ENCODE peak calls at places on chromosomes 5 and 9, in five cellular contexts. One of them, this sample, is unnamed.

GRCh38 chr5:95713960-95714710 is 17.0 kb upstream of the RHOBTB3 start:
- DNase-seq in GM12878: no peak
- DNase-seq in HepG2: no peak
- DNase-seq in K562: no peak
- DNase-seq in SK-N-SH: no peak
- DNase-seq in this sample: peak

GRCh38 chr9:9142001-9142400 is 1342.4 kb upstream of the DMAC1 start:
- DNase-seq in HepG2: no peak
- DNase-seq in GM12878: no peak
- DNase-seq in SK-N-SH: no peak
- DNase-seq in K562: no peak
- DNase-seq in this sample: no peak

GRCh38 chr5:154243736-154244135 is 53.2 kb downstream of the GALNT10 start:
- DNase-seq in SK-N-SH: no peak
- DNase-seq in GM12878: no peak
- DNase-seq in HepG2: no peak
- DNase-seq in K562: no peak
- DNase-seq in this sample: no peak

GRCh38 chr9:70315389-70315788 is 56.6 kb downstream of the SMC5 start:
- DNase-seq in HepG2: no peak
- DNase-seq in GM12878: no peak
- DNase-seq in K562: no peak
- DNase-seq in SK-N-SH: no peak
- DNase-seq in this sample: no peak

GRCh38 chr5:14983666-14984441 is 112.3 kb upstream of the ANKH start:
- DNase-seq in K562: no peak
- DNase-seq in SK-N-SH: no peak
- DNase-seq in HepG2: no peak
- DNase-seq in GM12878: no peak
- DNase-seq in this sample: no peak

GRCh38 chr5:111618644-111619271 is 106.4 kb upstream of the STARD4 start:
- DNase-seq in HepG2: no peak
- DNase-seq in K562: no peak
- DNase-seq in SK-N-SH: no peak
- DNase-seq in GM12878: no peak
- DNase-seq in this sample: no peak

GRCh38 chr9:92393686-92394085 is 10.7 kb downstream of the OGN start:
- DNase-seq in K562: no peak
- DNase-seq in SK-N-SH: no peak
- DNase-seq in GM12878: no peak
- DNase-seq in HepG2: no peak
- DNase-seq in this sample: no peak

GRCh38 chr5:117065161-117065560 is 490.5 kb upstream of the SEMA6A start:
- DNase-seq in GM12878: no peak
- DNase-seq in HepG2: no peak
- DNase-seq in K562: no peak
- DNase-seq in SK-N-SH: no peak
- DNase-seq in this sample: no peak

GRCh38 chr9:133188006-133188842 is 20.8 kb downstream of the OBP2B start:
- DNase-seq in HepG2: peak
- DNase-seq in SK-N-SH: peak
- DNase-seq in K562: peak
- DNase-seq in GM12878: no peak
- DNase-seq in this sample: no peak

GRCh38 chr9:1994180-1994579 is 21.0 kb upstream of the SMARCA2 start:
- DNase-seq in K562: no peak
- DNase-seq in HepG2: no peak
- DNase-seq in GM12878: no peak
- DNase-seq in SK-N-SH: no peak
- DNase-seq in this sample: no peak

GRCh38 chr9:108761530-108762347 is 94.0 kb downstream of the ACTL7B start:
- DNase-seq in SK-N-SH: peak
- DNase-seq in HepG2: peak
- DNase-seq in K562: peak
- DNase-seq in GM12878: no peak
- DNase-seq in this sample: no peak

GRCh38 chr5:154400678-154401077 is 45.1 kb upstream of the SAP30L start:
- DNase-seq in K562: no peak
- DNase-seq in SK-N-SH: no peak
- DNase-seq in HepG2: no peak
- DNase-seq in GM12878: no peak
- DNase-seq in this sample: no peak

GRCh38 chr9:88696501-88696900 is 161.5 kb downstream of the NXNL2 start:
- DNase-seq in HepG2: no peak
- DNase-seq in SK-N-SH: no peak
- DNase-seq in GM12878: no peak
- DNase-seq in K562: no peak
- DNase-seq in this sample: no peak

GRCh38 chr9:88692837-88693236 is 157.9 kb downstream of the NXNL2 start:
- DNase-seq in GM12878: no peak
- DNase-seq in SK-N-SH: no peak
- DNase-seq in K562: no peak
- DNase-seq in HepG2: no peak
- DNase-seq in this sample: no peak

GRCh38 chr9:88691811-88692210 is 156.8 kb downstream of the NXNL2 start:
- DNase-seq in GM12878: no peak
- DNase-seq in SK-N-SH: no peak
- DNase-seq in HepG2: no peak
- DNase-seq in K562: no peak
- DNase-seq in this sample: no peak

GRCh38 chr9:88697764-88698436 is 162.9 kb downstream of the NXNL2 start:
- DNase-seq in K562: no peak
- DNase-seq in SK-N-SH: no peak
- DNase-seq in HepG2: no peak
- DNase-seq in GM12878: no peak
- DNase-seq in this sample: no peak

DNA sequence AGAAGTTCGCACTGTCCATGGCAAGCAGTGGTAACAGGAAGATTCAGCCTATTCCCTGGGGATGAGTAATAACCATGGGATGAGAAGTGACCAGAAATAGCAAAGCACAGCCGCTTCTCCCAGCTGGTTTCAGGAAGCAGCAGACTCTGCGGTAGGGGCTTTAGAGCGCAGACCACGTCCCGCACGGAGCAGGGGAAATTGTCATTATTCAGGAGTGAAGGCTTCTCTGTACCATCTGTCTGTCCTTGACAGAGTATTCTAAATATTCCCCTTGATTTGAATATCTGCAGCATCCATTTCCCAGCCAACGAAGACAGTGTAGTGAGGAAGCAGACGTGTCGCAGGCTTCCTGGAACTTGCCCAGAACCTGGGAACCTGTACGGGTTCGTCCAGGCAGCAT is 159.6 kb downstream of the NXNL2 start:
- DNase-seq in K562: no peak
- DNase-seq in HepG2: no peak
- DNase-seq in SK-N-SH: no peak
- DNase-seq in GM12878: no peak
- DNase-seq in this sample: no peak
- TF ChIP-seq REST in K562: no peak
- TF ChIP-seq REST in HepG2: no peak
- TF ChIP-seq REST in SK-N-SH: no peak
- TF ChIP-seq REST in GM12878: no peak
- TF ChIP-seq REST in this sample: no peak

DNA sequence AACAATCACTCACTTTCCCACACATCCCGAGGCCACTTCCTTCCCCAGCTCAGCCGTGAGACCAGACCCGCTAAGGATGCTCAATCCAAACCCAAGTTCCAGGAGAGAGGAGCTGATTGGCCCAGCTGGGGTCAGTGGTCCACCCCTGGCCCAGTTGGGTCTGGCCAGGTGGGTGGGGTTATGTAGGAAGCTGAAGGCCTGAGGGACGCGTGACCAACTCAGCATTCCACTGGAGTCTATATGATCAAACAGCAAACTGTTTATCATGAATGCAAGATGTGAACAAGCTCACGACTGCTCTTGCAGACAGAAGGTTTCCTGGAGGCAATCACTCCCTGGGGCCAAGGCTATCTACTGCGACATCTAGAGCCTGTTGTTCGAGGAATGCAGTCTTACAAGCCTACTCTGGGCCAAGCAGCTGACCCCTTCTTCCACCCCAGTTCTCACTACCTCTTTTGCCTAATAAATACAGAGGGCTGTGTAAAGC is 4.9 kb upstream of the RAPGEF1 start:
- DNase-seq in SK-N-SH: no peak
- DNase-seq in K562: no peak
- DNase-seq in GM12878: no peak
- DNase-seq in HepG2: no peak
- DNase-seq in this sample: no peak
- TF ChIP-seq GABPA in SK-N-SH: no peak
- TF ChIP-seq GABPA in K562: no peak
- TF ChIP-seq GABPA in GM12878: no peak
- TF ChIP-seq GABPA in HepG2: no peak
- TF ChIP-seq GABPA in this sample: no peak

GRCh38 chr9:130089141-130089540 is 35.4 kb downstream of the GPR107 start:
- DNase-seq in SK-N-SH: no peak
- DNase-seq in K562: no peak
- DNase-seq in GM12878: no peak
- DNase-seq in HepG2: no peak
- DNase-seq in this sample: no peak
- TF ChIP-seq REST in SK-N-SH: no peak
- TF ChIP-seq REST in K562: no peak
- TF ChIP-seq REST in GM12878: no peak
- TF ChIP-seq REST in HepG2: no peak
- TF ChIP-seq REST in this sample: no peak

GRCh38 chr9:117104972-117105495 is 309.8 kb downstream of the ASTN2 start:
- DNase-seq in SK-N-SH: no peak
- DNase-seq in K562: no peak
- DNase-seq in GM12878: no peak
- DNase-seq in HepG2: no peak
- DNase-seq in this sample: no peak
- TF ChIP-seq GABPA in SK-N-SH: no peak
- TF ChIP-seq GABPA in K562: no peak
- TF ChIP-seq GABPA in GM12878: no peak
- TF ChIP-seq GABPA in HepG2: no peak
- TF ChIP-seq GABPA in this sample: no peak

DNA sequence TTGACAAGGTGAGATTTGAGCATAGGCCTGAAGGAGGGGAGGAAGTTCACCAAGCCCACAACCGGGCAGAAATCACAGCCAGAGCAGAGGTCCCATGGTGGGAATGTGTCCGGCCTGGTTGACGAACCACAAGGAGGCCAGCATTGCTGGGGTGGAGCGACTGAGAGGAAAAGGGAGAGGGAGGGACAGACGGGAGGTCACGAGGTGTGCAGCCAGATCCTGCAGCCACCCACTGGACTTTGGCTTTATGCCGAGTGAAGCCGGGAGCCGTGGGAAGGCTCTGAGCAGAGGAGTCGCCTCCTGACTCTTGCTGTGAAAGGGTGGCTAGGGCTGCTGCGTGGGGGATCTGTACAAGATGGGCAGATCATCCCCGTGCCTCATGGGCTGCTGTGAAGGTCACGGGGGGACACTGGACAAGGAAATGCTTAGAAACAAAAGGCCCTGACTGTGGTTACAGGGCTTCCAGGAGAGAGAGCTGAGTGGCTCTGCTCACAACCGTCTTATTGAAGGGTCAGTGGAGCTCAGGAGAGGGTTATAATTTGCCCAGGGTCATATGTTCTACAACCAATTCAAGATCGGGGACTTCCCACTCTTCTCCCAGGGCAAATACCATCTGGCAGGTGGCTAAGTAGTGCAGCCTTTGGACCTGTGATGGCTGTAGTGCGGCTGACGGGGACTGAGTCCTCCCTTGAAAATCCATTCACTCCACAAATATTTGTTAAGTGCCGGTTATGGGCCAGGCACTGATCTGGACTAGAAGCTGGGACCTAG is 15.6 kb upstream of the CD74 start:
- DNase-seq in HepG2: peak
- DNase-seq in GM12878: no peak
- DNase-seq in K562: peak
- DNase-seq in SK-N-SH: no peak
- DNase-seq in this sample: no peak
- TF ChIP-seq REST in HepG2: no peak
- TF ChIP-seq REST in GM12878: no peak
- TF ChIP-seq REST in K562: no peak
- TF ChIP-seq REST in SK-N-SH: no peak
- TF ChIP-seq REST in this sample: no peak

This sample was measured in HL-60.